ENCODE peak calls at places on chromosome 19, in eight cellular contexts. A is upper lobe of left lung, E is IMR-90, V is A549, T is stomach, C is body of pancreas, M is H1, F is ovary. S is an unnamed sample.

GRCh38 chr19:43743059-43743458 is 11.7 kb downstream of the SMG9 start:
- DNase-seq in V (no peak), F (no peak), E (peak), A (no peak), C (no peak), M (no peak), T (no peak), S (no peak)

GRCh38 chr19:3984908-3985642 is at the start of gene EEF2:
- DNase-seq in A (peak), V (peak), T (peak), M (peak), F (peak), E (peak), C (peak), S (peak)

GRCh38 chr19:15252398-15253018 is 20.3 kb upstream of the EPHX3 start:
- DNase-seq in M (peak), E (peak), T (no peak), A (no peak), F (no peak), V (peak), C (no peak), S (no peak)

GRCh38 chr19:11279505-11280236 is 16.3 kb upstream of the TSPAN16 start:
- DNase-seq in F (no peak), E (no peak), C (no peak), A (no peak), V (no peak), T (no peak), M (no peak), S (no peak)

GRCh38 chr19:5059767-5060166 is 90.9 kb downstream of the KDM4B start:
- DNase-seq in V (no peak), F (no peak), T (no peak), M (no peak), C (no peak), A (no peak), E (no peak), S (no peak)

GRCh38 chr19:4206818-4207484 is 22.4 kb upstream of the EBI3 start:
- DNase-seq in E (peak), V (peak), T (no peak), M (no peak), A (no peak), F (no peak), C (no peak), S (no peak)

GRCh38 chr19:4518345-4519171 is at the start of gene PLIN4:
- DNase-seq in F (peak), V (peak), T (peak), C (peak), A (no peak), M (peak), E (peak), S (no peak)

GRCh38 chr19:5651361-5651760 is 28.5 kb downstream of the SAFB start:
- DNase-seq in T (no peak), E (no peak), V (no peak), C (no peak), F (no peak), A (no peak), M (no peak), S (no peak)

GRCh38 chr19:46963093-46963734 is 56.4 kb upstream of the NPAS1 start:
- DNase-seq in T (no peak), A (no peak), C (no peak), M (no peak), E (peak), F (no peak), V (no peak), S (no peak)

GRCh38 chr19:52237771-52238400 is 31.5 kb upstream of the ZNF766 start:
- DNase-seq in F (peak), C (peak), A (peak), M (peak), V (peak), E (peak), T (peak), S (peak)

GRCh38 chr19:518292-519231 is 11.3 kb downstream of the TPGS1 start:
- DNase-seq in A (no peak), M (peak), E (peak), V (no peak), F (peak), C (no peak), T (no peak), S (no peak)

GRCh38 chr19:15934332-15935078 is at the start of gene CYP4F11:
- DNase-seq in M (no peak), T (peak), F (no peak), E (no peak), A (no peak), C (peak), V (peak), S (peak)

GRCh38 chr19:5934779-5935472 is 20.9 kb downstream of the CAPS start:
- DNase-seq in F (peak), M (no peak), V (no peak), E (peak), T (no peak), A (no peak), C (no peak), S (no peak)

GRCh38 chr19:57269515-57270250 is 10.6 kb upstream of the ZNF460 start:
- DNase-seq in V (no peak), C (no peak), A (no peak), T (no peak), F (no peak), M (no peak), E (peak), S (no peak)

GRCh38 chr19:10291554-10292205 is 1.9 kb downstream of the ICAM5 start:
- DNase-seq in A (no peak), E (peak), T (no peak), M (peak), C (no peak), V (no peak), F (no peak), S (no peak)

GRCh38 chr19:13574933-13575332 is 68.7 kb upstream of the CACNA1A start:
- DNase-seq in C (no peak), M (peak), T (no peak), A (no peak), F (no peak), V (peak), E (peak), S (no peak)

GRCh38 chr19:35509018-35509652 is 4.3 kb downstream of the DMKN start:
- DNase-seq in A (peak), C (peak), E (no peak), F (peak), T (peak), M (peak), V (peak), S (no peak)

GRCh38 chr19:49119411-49120324 is at the start of gene PPFIA3:
- DNase-seq in A (peak), M (peak), V (peak), E (peak), F (peak), C (peak), T (peak), S (peak)

GRCh38 chr19:5292843-5293606 is 47.6 kb downstream of the PTPRS start:
- DNase-seq in T (peak), A (peak), M (no peak), F (peak), V (peak), C (peak), E (peak), S (peak)

GRCh38 chr19:13207237-13208130 is 57.3 kb downstream of the IER2 start:
- DNase-seq in T (no peak), E (no peak), A (no peak), C (no peak), F (peak), M (peak), V (no peak), S (peak)

GRCh38 chr19:17234911-17235617 is 9.0 kb downstream of the OCEL1 start:
- DNase-seq in A (peak), C (peak), T (peak), M (peak), E (peak), F (peak), V (peak), S (peak)

GRCh38 chr19:16516923-16517610 is 20.9 kb downstream of the C19orf44 start:
- DNase-seq in M (no peak), E (no peak), T (no peak), F (no peak), A (no peak), V (no peak), C (no peak), S (no peak)

GRCh38 chr19:17243854-17244617 is 1.7 kb downstream of the NR2F6 start:
- DNase-seq in C (peak), M (peak), F (peak), E (peak), T (peak), V (peak), A (peak), S (peak)

GRCh38 chr19:7787602-7788177 is 24.6 kb downstream of the CLEC4M start:
- DNase-seq in A (no peak), V (no peak), E (no peak), M (peak), C (no peak), F (no peak), T (no peak), S (no peak)

GRCh38 chr19:14085309-14085995 is at the start of gene C19orf67:
- DNase-seq in M (peak), T (no peak), E (no peak), F (no peak), V (no peak), A (no peak), C (no peak), S (no peak)

GRCh38 chr19:28794301-28794700 is 418.6 kb downstream of the UQCRFS1 start:
- DNase-seq in F (no peak), T (no peak), C (no peak), M (no peak), V (no peak), A (no peak), E (no peak), S (no peak)

GRCh38 chr19:7677664-7678311 is 898 bp downstream of the MCEMP1 start:
- DNase-seq in C (no peak), V (no peak), M (no peak), F (no peak), A (no peak), E (no peak), T (no peak), S (no peak)

GRCh38 chr19:5036733-5037681 is 68.1 kb downstream of the KDM4B start:
- DNase-seq in E (peak), A (no peak), C (no peak), V (no peak), T (no peak), M (no peak), F (no peak), S (no peak)

GRCh38 chr19:313169-313987 is 22.2 kb upstream of the PLPP2 start:
- DNase-seq in A (no peak), T (peak), F (no peak), M (no peak), E (no peak), V (no peak), C (no peak), S (no peak)

GRCh38 chr19:5020368-5020767 is 51.5 kb downstream of the KDM4B start:
- DNase-seq in M (no peak), C (no peak), T (no peak), F (no peak), E (no peak), V (no peak), A (no peak), S (no peak)

GRCh38 chr19:36183455-36183741 is 31.1 kb downstream of the ZNF565 start:
- DNase-seq in A (no peak), V (no peak), C (no peak), M (no peak), E (no peak), F (no peak), T (no peak), S (no peak)

GRCh38 chr19:42143341-42144234 is 11.3 kb upstream of the POU2F2 start:
- DNase-seq in M (peak), A (no peak), C (no peak), F (no peak), E (peak), V (peak), T (no peak), S (no peak)

GRCh38 chr19:32720936-32721250 is 1.3 kb downstream of the TDRD12 start:
- DNase-seq in V (no peak), C (no peak), T (no peak), A (no peak), F (no peak), M (no peak), E (no peak), S (no peak)

GRCh38 chr19:32977269-32977668 is 5.2 kb downstream of the FAAP24 start:
- DNase-seq in C (no peak), T (peak), V (peak), M (no peak), A (peak), E (peak), F (no peak), S (no peak)

GRCh38 chr19:29666634-29667389 is 1.6 kb downstream of the PLEKHF1 start:
- DNase-seq in V (no peak), M (peak), C (peak), F (peak), E (peak), T (peak), A (no peak), S (peak)

GRCh38 chr19:13825489-13826475 is 30.5 kb downstream of the ZSWIM4 start:
- DNase-seq in V (peak), E (no peak), F (no peak), C (no peak), M (peak), T (no peak), A (no peak), S (no peak)

GRCh38 chr19:29766100-29766499 is 45.7 kb upstream of the CCNE1 start:
- DNase-seq in V (no peak), T (no peak), E (no peak), C (no peak), A (no peak), M (no peak), F (no peak), S (no peak)

GRCh38 chr19:927044-927706 is 1.3 kb downstream of the ARID3A start:
- DNase-seq in F (peak), C (peak), V (no peak), A (peak), E (no peak), M (no peak), T (peak), S (peak)

DNA sequence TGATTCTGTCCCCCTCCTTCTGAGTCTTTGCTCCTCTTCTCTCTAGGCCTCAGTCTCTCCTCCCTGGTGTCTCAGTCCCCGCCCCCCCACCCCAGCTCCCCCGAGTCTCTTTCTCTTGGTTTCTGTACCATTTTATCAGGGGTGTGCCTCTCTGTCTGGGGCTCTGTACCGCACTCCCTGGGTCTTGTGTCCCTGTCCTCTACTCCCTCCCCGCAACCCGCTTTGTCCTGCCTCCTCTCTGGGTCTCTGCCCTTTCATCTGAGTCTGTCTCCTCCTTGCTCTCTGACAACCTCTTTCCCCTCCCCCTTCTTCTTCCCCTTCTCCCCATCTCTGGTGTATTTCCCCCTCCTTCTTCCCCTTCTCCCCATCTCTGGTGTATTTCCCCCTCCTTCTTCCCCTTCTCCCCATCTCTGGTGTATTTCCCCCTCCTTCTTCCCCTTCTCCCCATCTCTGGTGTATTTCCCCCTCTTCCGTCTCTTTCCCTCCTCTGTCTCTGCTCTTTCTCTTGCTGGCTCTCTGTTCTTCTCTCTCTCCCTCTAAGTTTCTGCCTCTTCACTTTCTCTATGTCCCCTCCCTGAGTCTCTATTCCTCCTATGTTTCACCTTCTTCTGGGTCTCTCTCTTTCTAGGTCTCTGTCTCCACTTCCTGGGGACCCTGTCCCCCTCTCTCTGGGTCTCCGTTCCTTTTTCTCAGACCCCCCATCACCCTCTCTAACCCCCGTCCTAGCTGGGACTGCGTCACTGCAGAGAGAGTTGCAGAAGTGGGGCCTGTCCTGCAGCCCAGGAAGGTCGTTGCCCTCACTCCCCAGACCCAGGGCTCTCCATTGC is 2.2 kb upstream of the KCNC3 start:
- DNase-seq in A (no peak), E (no peak), C (no peak), V (no peak), T (no peak), F (no peak), M (peak), S (no peak)
- H3K27ac ChIP-seq in A (peak), E (no peak), C (peak), V (peak), T (peak), F (no peak), M (no peak), S (no peak)

DNA sequence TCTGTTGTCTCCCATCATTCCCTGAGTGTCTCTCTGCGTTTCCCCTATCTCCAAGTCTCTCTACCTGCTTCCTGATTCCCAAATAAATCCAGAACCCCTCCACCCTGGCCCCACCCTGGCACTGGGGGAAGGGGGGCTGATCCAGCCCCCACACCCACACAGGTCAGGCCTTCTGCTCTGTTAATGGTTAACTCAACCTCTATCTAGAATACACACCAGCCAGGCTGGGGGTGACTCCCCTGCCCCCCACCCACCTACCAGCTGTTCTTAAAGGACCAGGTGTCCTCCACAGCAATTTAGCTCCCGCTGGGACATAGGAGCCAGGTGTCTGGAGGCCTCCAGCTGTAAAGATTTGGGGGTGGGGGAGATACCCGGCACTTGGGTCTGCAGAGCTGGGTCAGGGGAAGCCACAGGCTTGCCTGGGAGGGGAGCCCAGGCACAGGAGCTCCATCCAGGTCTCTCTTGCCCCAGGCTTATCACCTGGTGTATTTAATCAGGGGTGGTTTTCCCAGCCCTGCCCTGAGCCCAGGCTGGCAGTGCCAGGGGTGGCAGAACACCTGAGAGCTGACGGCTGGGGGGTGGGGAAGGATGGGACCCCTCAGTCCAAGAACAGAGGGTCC is 3.9 kb downstream of the IRF2BP1 start:
- DNase-seq in E (no peak), V (no peak), T (peak), F (no peak), A (no peak), M (peak), C (peak), S (no peak)
- H3K4me3 ChIP-seq in E (no peak), V (peak), T (peak), F (no peak), A (no peak), M (peak), C (no peak), S (no peak)

GRCh38 chr19:18279516-18280246 is 1.7 kb downstream of the JUND start:
- DNase-seq in T (peak), F (peak), V (peak), A (peak), E (peak), M (peak), C (peak), S (peak)

GRCh38 chr19:18280247-18281081 is 958 bp downstream of the JUND start:
- DNase-seq in T (peak), E (peak), F (peak), C (peak), A (peak), V (peak), M (peak), S (peak)

GRCh38 chr19:18278521-18279265 is 2.7 kb downstream of the JUND start:
- DNase-seq in F (no peak), C (peak), E (no peak), V (peak), A (no peak), M (no peak), T (peak), S (no peak)

GRCh38 chr19:18281082-18282020 is at the start of gene JUND:
- DNase-seq in F (peak), V (peak), A (peak), T (peak), C (peak), E (peak), M (peak), S (peak)

DNA sequence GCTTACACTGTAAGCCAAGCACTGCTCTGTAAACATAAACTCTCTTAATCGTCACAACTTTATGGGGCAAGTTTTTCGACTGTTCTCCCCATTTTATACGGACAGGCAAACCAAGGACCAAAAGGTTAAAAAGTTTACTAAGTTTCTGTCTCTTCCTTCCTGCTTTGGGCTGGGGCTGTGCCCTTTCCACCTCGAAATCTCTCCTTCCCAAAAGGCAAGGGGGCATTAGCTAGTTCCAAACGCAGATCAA is 2.2 kb downstream of the JUND start:
- DNase-seq in C (no peak), F (no peak), T (no peak), V (no peak), M (no peak), E (no peak), A (no peak), S (no peak)
- TF ChIP-seq POLR2A in C (no peak), F (no peak), T (no peak), V (no peak), M (peak), E (no peak), A (no peak), S (no peak)

GRCh38 chr19:20612711-20613316 is 47.2 kb upstream of the ZNF737 start:
- DNase-seq in V (no peak), A (no peak), F (peak), E (no peak), C (no peak), T (no peak), M (no peak), S (peak)
- H3K27ac ChIP-seq in V (no peak), A (no peak), F (peak), E (no peak), C (peak), T (peak), M (no peak), S (peak)

GRCh38 chr19:2166741-2167738 is 3.3 kb downstream of the DOT1L start:
- DNase-seq in V (peak), T (peak), M (no peak), F (peak), E (peak), C (peak), A (peak), S (peak)
- H3K4me3 ChIP-seq in V (no peak), T (no peak), M (no peak), F (no peak), E (no peak), C (no peak), A (no peak), S (no peak)

GRCh38 chr19:55690769-55691545 is 15.9 kb downstream of the EPN1 start:
- DNase-seq in C (no peak), F (no peak), M (no peak), T (no peak), V (no peak), E (no peak), A (no peak), S (no peak)
- TF ChIP-seq POLR2A in C (no peak), F (no peak), M (no peak), T (no peak), V (no peak), E (no peak), A (no peak), S (no peak)

S was measured in adrenal gland.